ENCODE peak calls at places on chromosome 20, in ten cellular contexts. One of them, this sample, is unnamed.
A peak's percentile ranks its signal among the peaks of the same experiment; 100 is the strongest.

GRCh38 chr20:35849726-35850125 is 77.9 kb downstream of the PHF20 start:
- DNase-seq in psoas muscle: no peak
- DNase-seq in AG04450: no peak
- DNase-seq in brain microvascular endothelial cell: no peak
- DNase-seq in cardiac muscle cell: no peak
- DNase-seq in IMR-90: no peak
- DNase-seq in tibial artery: no peak
- DNase-seq in left lung: no peak
- DNase-seq in hepatocyte: no peak
- DNase-seq in sigmoid colon: no peak
- DNase-seq in this sample: no peak

GRCh38 chr20:10501377-10501776 is 66.3 kb downstream of the SLX4IP start:
- DNase-seq in psoas muscle: no peak
- DNase-seq in AG04450: no peak
- DNase-seq in brain microvascular endothelial cell: no peak
- DNase-seq in cardiac muscle cell: no peak
- DNase-seq in IMR-90: no peak
- DNase-seq in tibial artery: no peak
- DNase-seq in left lung: peak; percentile 71
- DNase-seq in hepatocyte: no peak
- DNase-seq in sigmoid colon: peak; percentile 82
- DNase-seq in this sample: peak; percentile 58

GRCh38 chr20:17680128-17680835 is 1.8 kb downstream of the RRBP1 start:
- DNase-seq in psoas muscle: peak; percentile 58
- DNase-seq in AG04450: no peak
- DNase-seq in brain microvascular endothelial cell: peak; percentile 56
- DNase-seq in cardiac muscle cell: peak; percentile 26
- DNase-seq in IMR-90: peak; percentile 71
- DNase-seq in tibial artery: peak; percentile 73
- DNase-seq in left lung: peak; percentile 81
- DNase-seq in hepatocyte: peak; percentile 78
- DNase-seq in sigmoid colon: peak; percentile 84
- DNase-seq in this sample: no peak

GRCh38 chr20:59850018-59850641 is 83.3 kb downstream of the SYCP2 start:
- DNase-seq in psoas muscle: no peak
- DNase-seq in AG04450: no peak
- DNase-seq in brain microvascular endothelial cell: no peak
- DNase-seq in cardiac muscle cell: peak; percentile 30
- DNase-seq in IMR-90: peak; percentile 42
- DNase-seq in tibial artery: no peak
- DNase-seq in left lung: no peak
- DNase-seq in hepatocyte: peak; percentile 69
- DNase-seq in sigmoid colon: no peak
- DNase-seq in this sample: peak; percentile 51

GRCh38 chr20:36792422-36792821 is 18.9 kb upstream of the DSN1 start:
- DNase-seq in psoas muscle: no peak
- DNase-seq in AG04450: peak; percentile 42
- DNase-seq in brain microvascular endothelial cell: peak; percentile 51
- DNase-seq in cardiac muscle cell: peak; percentile 68
- DNase-seq in IMR-90: peak; percentile 72
- DNase-seq in tibial artery: peak; percentile 80
- DNase-seq in left lung: no peak
- DNase-seq in hepatocyte: peak; percentile 71
- DNase-seq in sigmoid colon: no peak
- DNase-seq in this sample: peak; percentile 15

GRCh38 chr20:12203399-12203798 is 285.7 kb downstream of the BTBD3 start:
- DNase-seq in psoas muscle: no peak
- DNase-seq in AG04450: no peak
- DNase-seq in brain microvascular endothelial cell: no peak
- DNase-seq in cardiac muscle cell: no peak
- DNase-seq in IMR-90: no peak
- DNase-seq in tibial artery: no peak
- DNase-seq in left lung: no peak
- DNase-seq in hepatocyte: no peak
- DNase-seq in sigmoid colon: no peak
- DNase-seq in this sample: no peak

GRCh38 chr20:50269111-50270033 is 78.7 kb downstream of the CEBPB start:
- DNase-seq in psoas muscle: no peak
- DNase-seq in AG04450: no peak
- DNase-seq in brain microvascular endothelial cell: no peak
- DNase-seq in cardiac muscle cell: no peak
- DNase-seq in IMR-90: no peak
- DNase-seq in tibial artery: peak; percentile 63
- DNase-seq in left lung: peak; percentile 64
- DNase-seq in hepatocyte: no peak
- DNase-seq in sigmoid colon: no peak
- DNase-seq in this sample: no peak

GRCh38 chr20:25220810-25221591 is 25.5 kb downstream of the ENTPD6 start:
- DNase-seq in psoas muscle: no peak
- DNase-seq in AG04450: no peak
- DNase-seq in brain microvascular endothelial cell: no peak
- DNase-seq in cardiac muscle cell: no peak
- DNase-seq in IMR-90: no peak
- DNase-seq in tibial artery: peak; percentile 64
- DNase-seq in left lung: no peak
- DNase-seq in hepatocyte: no peak
- DNase-seq in sigmoid colon: no peak
- DNase-seq in this sample: no peak

GRCh38 chr20:35742741-35743523 is 872 bp upstream of the RBM39 start:
- DNase-seq in psoas muscle: no peak
- DNase-seq in AG04450: no peak
- DNase-seq in brain microvascular endothelial cell: no peak
- DNase-seq in cardiac muscle cell: peak; percentile 34
- DNase-seq in IMR-90: no peak
- DNase-seq in tibial artery: no peak
- DNase-seq in left lung: no peak
- DNase-seq in hepatocyte: peak; percentile 31
- DNase-seq in sigmoid colon: no peak
- DNase-seq in this sample: peak; percentile 55

GRCh38 chr20:14860410-14860814 is 523.0 kb upstream of the FLRT3 start:
- DNase-seq in psoas muscle: no peak
- DNase-seq in AG04450: no peak
- DNase-seq in brain microvascular endothelial cell: no peak
- DNase-seq in cardiac muscle cell: peak; percentile 5
- DNase-seq in IMR-90: no peak
- DNase-seq in tibial artery: no peak
- DNase-seq in left lung: peak; percentile 31
- DNase-seq in hepatocyte: peak; percentile 12
- DNase-seq in sigmoid colon: no peak
- DNase-seq in this sample: no peak

GRCh38 chr20:3101737-3102574 is 17.4 kb upstream of the AVP start:
- DNase-seq in psoas muscle: no peak
- DNase-seq in AG04450: no peak
- DNase-seq in brain microvascular endothelial cell: no peak
- DNase-seq in cardiac muscle cell: no peak
- DNase-seq in IMR-90: no peak
- DNase-seq in tibial artery: no peak
- DNase-seq in left lung: no peak
- DNase-seq in hepatocyte: no peak
- DNase-seq in sigmoid colon: no peak
- DNase-seq in this sample: peak; percentile 82

GRCh38 chr20:1934578-1935573 is 39.7 kb downstream of the SIRPA start:
- DNase-seq in psoas muscle: peak; percentile 88
- DNase-seq in AG04450: no peak
- DNase-seq in brain microvascular endothelial cell: peak; percentile 66
- DNase-seq in cardiac muscle cell: peak; percentile 88
- DNase-seq in IMR-90: peak; percentile 78
- DNase-seq in tibial artery: peak; percentile 97
- DNase-seq in left lung: no peak
- DNase-seq in hepatocyte: peak; percentile 61
- DNase-seq in sigmoid colon: peak; percentile 92
- DNase-seq in this sample: no peak

GRCh38 chr20:13883425-13883824 is 98.6 kb downstream of the NDUFAF5 start:
- DNase-seq in psoas muscle: no peak
- DNase-seq in AG04450: no peak
- DNase-seq in brain microvascular endothelial cell: no peak
- DNase-seq in cardiac muscle cell: no peak
- DNase-seq in IMR-90: no peak
- DNase-seq in tibial artery: no peak
- DNase-seq in left lung: no peak
- DNase-seq in hepatocyte: no peak
- DNase-seq in sigmoid colon: peak; percentile 84
- DNase-seq in this sample: no peak

GRCh38 chr20:63087236-63087871 is 80.6 kb upstream of the BHLHE23 start:
- DNase-seq in psoas muscle: no peak
- DNase-seq in AG04450: no peak
- DNase-seq in brain microvascular endothelial cell: no peak
- DNase-seq in cardiac muscle cell: no peak
- DNase-seq in IMR-90: no peak
- DNase-seq in tibial artery: peak; percentile 57
- DNase-seq in left lung: peak; percentile 50
- DNase-seq in hepatocyte: no peak
- DNase-seq in sigmoid colon: peak; percentile 40
- DNase-seq in this sample: no peak

GRCh38 chr20:32535316-32535952 is 49.7 kb downstream of the NOL4L start:
- DNase-seq in psoas muscle: no peak
- DNase-seq in AG04450: no peak
- DNase-seq in brain microvascular endothelial cell: no peak
- DNase-seq in cardiac muscle cell: no peak
- DNase-seq in IMR-90: no peak
- DNase-seq in tibial artery: no peak
- DNase-seq in left lung: peak; percentile 67
- DNase-seq in hepatocyte: no peak
- DNase-seq in sigmoid colon: no peak
- DNase-seq in this sample: peak; percentile 64
- H3K4me3 ChIP-seq in psoas muscle: peak overlapping the region; percentile 63
- H3K4me3 ChIP-seq in AG04450: no peak overlapping the region
- H3K4me3 ChIP-seq in brain microvascular endothelial cell: no peak overlapping the region
- H3K4me3 ChIP-seq in cardiac muscle cell: no peak overlapping the region
- H3K4me3 ChIP-seq in IMR-90: no peak overlapping the region
- H3K4me3 ChIP-seq in tibial artery: no peak overlapping the region
- H3K4me3 ChIP-seq in left lung: no peak overlapping the region
- H3K4me3 ChIP-seq in hepatocyte: no peak overlapping the region
- H3K4me3 ChIP-seq in sigmoid colon: peak overlapping the region; percentile 56
- H3K4me3 ChIP-seq in this sample: peak overlapping the region; percentile 57

GRCh38 chr20:38092260-38092857 is 58.8 kb downstream of the RPRD1B start:
- DNase-seq in psoas muscle: no peak
- DNase-seq in AG04450: no peak
- DNase-seq in brain microvascular endothelial cell: no peak
- DNase-seq in cardiac muscle cell: no peak
- DNase-seq in IMR-90: no peak
- DNase-seq in tibial artery: no peak
- DNase-seq in left lung: no peak
- DNase-seq in hepatocyte: no peak
- DNase-seq in sigmoid colon: no peak
- DNase-seq in this sample: no peak
- H3K4me3 ChIP-seq in psoas muscle: no peak overlapping the region
- H3K4me3 ChIP-seq in AG04450: no peak overlapping the region
- H3K4me3 ChIP-seq in brain microvascular endothelial cell: no peak overlapping the region
- H3K4me3 ChIP-seq in cardiac muscle cell: no peak overlapping the region
- H3K4me3 ChIP-seq in IMR-90: no peak overlapping the region
- H3K4me3 ChIP-seq in tibial artery: no peak overlapping the region
- H3K4me3 ChIP-seq in left lung: no peak overlapping the region
- H3K4me3 ChIP-seq in hepatocyte: no peak overlapping the region
- H3K4me3 ChIP-seq in sigmoid colon: no peak overlapping the region
- H3K4me3 ChIP-seq in this sample: no peak overlapping the region

GRCh38 chr20:32481311-32482103 is 103.6 kb downstream of the NOL4L start:
- DNase-seq in psoas muscle: no peak
- DNase-seq in AG04450: no peak
- DNase-seq in brain microvascular endothelial cell: no peak
- DNase-seq in cardiac muscle cell: no peak
- DNase-seq in IMR-90: no peak
- DNase-seq in tibial artery: no peak
- DNase-seq in left lung: peak; percentile 54
- DNase-seq in hepatocyte: peak; percentile 54
- DNase-seq in sigmoid colon: peak; percentile 76
- DNase-seq in this sample: no peak

GRCh38 chr20:32479697-32480140 is 105.4 kb downstream of the NOL4L start:
- DNase-seq in psoas muscle: no peak
- DNase-seq in AG04450: no peak
- DNase-seq in brain microvascular endothelial cell: no peak
- DNase-seq in cardiac muscle cell: no peak
- DNase-seq in IMR-90: no peak
- DNase-seq in tibial artery: no peak
- DNase-seq in left lung: peak; percentile 41
- DNase-seq in hepatocyte: peak; percentile 55
- DNase-seq in sigmoid colon: peak; percentile 51
- DNase-seq in this sample: no peak

GRCh38 chr20:32479012-32479411 is 106.1 kb downstream of the NOL4L start:
- DNase-seq in psoas muscle: no peak
- DNase-seq in AG04450: no peak
- DNase-seq in brain microvascular endothelial cell: no peak
- DNase-seq in cardiac muscle cell: no peak
- DNase-seq in IMR-90: no peak
- DNase-seq in tibial artery: no peak
- DNase-seq in left lung: peak; percentile 18
- DNase-seq in hepatocyte: peak; percentile 7
- DNase-seq in sigmoid colon: peak; percentile 44
- DNase-seq in this sample: no peak

GRCh38 chr20:32482251-32483220 is 102.6 kb downstream of the NOL4L start:
- DNase-seq in psoas muscle: peak; percentile 56
- DNase-seq in AG04450: no peak
- DNase-seq in brain microvascular endothelial cell: no peak
- DNase-seq in cardiac muscle cell: peak; percentile 67
- DNase-seq in IMR-90: no peak
- DNase-seq in tibial artery: no peak
- DNase-seq in left lung: peak; percentile 94
- DNase-seq in hepatocyte: peak; percentile 78
- DNase-seq in sigmoid colon: peak; percentile 76
- DNase-seq in this sample: no peak

DNA sequence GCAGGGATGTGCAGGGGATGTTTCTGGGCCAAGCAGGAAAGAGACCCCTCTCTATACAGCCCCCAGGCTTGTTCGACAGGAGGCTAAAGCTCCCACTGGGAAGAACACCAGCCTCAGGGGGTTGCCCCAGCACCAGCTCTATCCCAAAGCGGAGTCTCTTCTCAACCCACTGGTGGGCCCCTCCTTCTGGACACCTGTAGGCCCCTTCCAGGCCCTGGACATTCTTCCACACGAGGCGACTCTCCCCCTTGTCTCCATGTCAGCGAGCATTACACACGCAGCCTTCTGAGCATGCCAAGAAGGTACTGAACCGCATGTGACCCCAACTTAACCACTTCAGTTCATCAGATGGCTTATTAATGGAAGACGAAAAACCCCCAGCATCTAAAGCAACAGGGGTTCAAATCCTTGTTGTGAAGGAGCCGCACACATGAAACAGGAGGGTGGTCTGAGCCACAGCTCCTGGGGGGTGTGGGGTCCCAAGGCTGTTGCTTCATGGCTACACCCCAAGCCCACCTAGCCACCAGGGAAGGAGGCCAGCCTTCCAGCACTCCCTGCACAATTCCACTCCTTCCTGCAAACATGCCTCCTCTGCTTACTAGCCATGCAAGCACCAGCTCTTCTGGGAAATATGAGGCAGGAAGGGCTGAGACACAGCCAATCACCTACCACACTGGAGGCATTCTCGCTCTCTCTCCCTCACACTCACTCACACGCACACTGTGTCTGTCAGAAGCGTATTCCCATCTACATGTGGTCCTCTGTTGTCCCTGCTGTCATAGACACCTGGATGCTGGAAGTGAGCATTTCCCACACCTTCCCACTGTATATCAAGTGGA is 104.6 kb downstream of the NOL4L start:
- DNase-seq in psoas muscle: no peak
- DNase-seq in AG04450: no peak
- DNase-seq in brain microvascular endothelial cell: no peak
- DNase-seq in cardiac muscle cell: no peak
- DNase-seq in IMR-90: peak; percentile 44
- DNase-seq in tibial artery: no peak
- DNase-seq in left lung: peak; percentile 42
- DNase-seq in hepatocyte: peak; percentile 62
- DNase-seq in sigmoid colon: peak; percentile 59
- DNase-seq in this sample: no peak
- H3K4me3 ChIP-seq in psoas muscle: peak overlapping the region; percentile 74
- H3K4me3 ChIP-seq in AG04450: peak overlapping the region; percentile 10
- H3K4me3 ChIP-seq in brain microvascular endothelial cell: peak overlapping the region; percentile 79
- H3K4me3 ChIP-seq in cardiac muscle cell: no peak overlapping the region
- H3K4me3 ChIP-seq in IMR-90: no peak overlapping the region
- H3K4me3 ChIP-seq in tibial artery: no peak overlapping the region
- H3K4me3 ChIP-seq in left lung: no peak overlapping the region
- H3K4me3 ChIP-seq in hepatocyte: no peak overlapping the region
- H3K4me3 ChIP-seq in sigmoid colon: no peak overlapping the region
- H3K4me3 ChIP-seq in this sample: no peak overlapping the region

GRCh38 chr20:52410182-52410647 is 218.6 kb upstream of the ZFP64 start:
- DNase-seq in psoas muscle: no peak
- DNase-seq in AG04450: no peak
- DNase-seq in brain microvascular endothelial cell: no peak
- DNase-seq in cardiac muscle cell: peak; percentile 8
- DNase-seq in IMR-90: peak; percentile 21
- DNase-seq in tibial artery: no peak
- DNase-seq in left lung: no peak
- DNase-seq in hepatocyte: peak; percentile 58
- DNase-seq in sigmoid colon: no peak
- DNase-seq in this sample: peak; percentile 40
- H3K4me3 ChIP-seq in psoas muscle: no peak overlapping the region
- H3K4me3 ChIP-seq in AG04450: no peak overlapping the region
- H3K4me3 ChIP-seq in brain microvascular endothelial cell: no peak overlapping the region
- H3K4me3 ChIP-seq in cardiac muscle cell: no peak overlapping the region
- H3K4me3 ChIP-seq in IMR-90: no peak overlapping the region
- H3K4me3 ChIP-seq in tibial artery: no peak overlapping the region
- H3K4me3 ChIP-seq in left lung: no peak overlapping the region
- H3K4me3 ChIP-seq in hepatocyte: no peak overlapping the region
- H3K4me3 ChIP-seq in sigmoid colon: no peak overlapping the region
- H3K4me3 ChIP-seq in this sample: no peak overlapping the region